ENCODE peak calls at places on chromosomes 16 and 17, in six cellular contexts. E is activated CD8-positive, alpha-beta memory T cell treated with anti-CD3 and anti-CD28 coated beads for 48 hours; K is nephron progenitor cell; W is dorsolateral prefrontal cortex; Y is AG09309; T is NCI-H1436. L is an unnamed sample.

GRCh38 chr16:56558024-56558747 is 6.7 kb upstream of the MT4 start:
- DNase-seq in K (no peak), T (no peak), W (peak; percentile 89), Y (peak; percentile 55), E (no peak), L (no peak)

GRCh38 chr16:22683730-22684280 is 130.2 kb upstream of the HS3ST2 start:
- DNase-seq in E (no peak), K (no peak), Y (no peak), W (no peak), T (no peak), L (no peak)

GRCh38 chr16:57427824-57428223 is 19.4 kb downstream of the CIAPIN1 start:
- DNase-seq in T (no peak), E (no peak), K (no peak), Y (no peak), W (no peak), L (no peak)

GRCh38 chr17:62704381-62704971 is 77.0 kb downstream of the MRC2 start:
- DNase-seq in E (no peak), K (peak; percentile 45), T (peak; percentile 39), Y (no peak), W (no peak), L (no peak)

GRCh38 chr16:4200000-4200780 is 41.7 kb downstream of the SRL start:
- DNase-seq in W (no peak), E (no peak), T (peak; percentile 78), K (peak; percentile 77), Y (no peak), L (peak; percentile 75)

GRCh38 chr16:14284371-14284770 is 213.3 kb downstream of the MRTFB start:
- DNase-seq in W (no peak), K (no peak), Y (no peak), T (no peak), E (no peak), L (peak; percentile 32)

GRCh38 chr16:46573008-46573833 is 48.0 kb downstream of the SHCBP1 start:
- DNase-seq in W (no peak), E (no peak), Y (no peak), T (no peak), K (no peak), L (no peak)

GRCh38 chr16:24539850-24540484 is 601 bp downstream of the RBBP6 start:
- DNase-seq in K (peak; percentile 66), W (peak; percentile 39), Y (no peak), T (no peak), E (no peak), L (peak; percentile 81)

GRCh38 chr16:73228649-73229048 is 180.7 kb upstream of the ZFHX3 start:
- DNase-seq in W (no peak), E (no peak), Y (peak; percentile 67), T (no peak), K (no peak), L (no peak)

GRCh38 chr16:483351-484075 is 44.0 kb upstream of the CAPN15 start:
- DNase-seq in Y (no peak), E (no peak), W (no peak), T (no peak), K (no peak), L (no peak)

GRCh38 chr17:2030779-2031163 is 818 bp downstream of the DPH1 start:
- DNase-seq in Y (no peak), W (no peak), T (no peak), K (peak; percentile 62), E (no peak), L (peak; percentile 71)

GRCh38 chr17:33697557-33697956 is 404.5 kb upstream of the ASIC2 start:
- DNase-seq in T (no peak), K (no peak), Y (no peak), E (no peak), W (no peak), L (no peak)

GRCh38 chr17:27951872-27952271 is 58.7 kb upstream of the LYRM9 start:
- DNase-seq in E (no peak), W (no peak), T (no peak), Y (no peak), K (no peak), L (no peak)

GRCh38 chr17:31294231-31294630 is 2.8 kb downstream of the OMG start:
- DNase-seq in T (no peak), Y (no peak), K (no peak), W (no peak), E (no peak), L (no peak)

GRCh38 chr17:63984206-63984605 is 11.5 kb upstream of the SCN4A start:
- DNase-seq in E (no peak), W (no peak), Y (peak; percentile 51), T (no peak), K (no peak), L (no peak)

GRCh38 chr17:6555331-6556120 is 829 bp downstream of the PITPNM3 start:
- DNase-seq in E (no peak), Y (no peak), W (peak; percentile 66), K (peak; percentile 55), T (no peak), L (no peak)

GRCh38 chr17:33944412-33944811 is 310.7 kb upstream of the CCL2 start:
- DNase-seq in E (no peak), W (no peak), K (no peak), T (no peak), Y (no peak), L (no peak)

GRCh38 chr17:49555495-49556018 is 20.1 kb upstream of the NXPH3 start:
- DNase-seq in K (no peak), T (no peak), E (no peak), W (no peak), Y (no peak), L (peak; percentile 73)

GRCh38 chr16:24950275-24950674 is 64.9 kb downstream of the ARHGAP17 start:
- DNase-seq in T (no peak), K (no peak), E (no peak), W (no peak), Y (peak; percentile 7), L (no peak)

GRCh38 chr17:46851029-46851741 is at the start of gene WNT9B:
- DNase-seq in Y (no peak), W (no peak), E (no peak), K (peak; percentile 70), T (peak; percentile 68), L (no peak)

GRCh38 chr17:73365203-73365933 is 53.6 kb upstream of the CDC42EP4 start:
- DNase-seq in E (no peak), Y (no peak), K (no peak), W (no peak), T (no peak), L (no peak)

GRCh38 chr16:57828272-57829161 is 26.2 kb upstream of the KIFC3 start:
- DNase-seq in K (no peak), E (no peak), W (no peak), Y (no peak), T (no peak), L (peak; percentile 61)

GRCh38 chr17:64005734-64006167 is 7.6 kb downstream of the PRR29 start:
- DNase-seq in W (no peak), Y (no peak), K (no peak), T (no peak), E (no peak), L (peak; percentile 39)